ENCODE peak calls at places on chromosomes 7 and 10, in five cellular contexts. One of them, this sample, is unnamed.

GRCh38 chr7:6271091-6271658 is 1.2 kb downstream of the CYTH3 start:
- DNase-seq in body of pancreas: peak; percentile 67
- DNase-seq in ELR: peak; percentile 72
- DNase-seq in stimulated activated CD8-positive, alpha-beta memory T cell treated with anti-CD3 and anti-CD28 coated beads, Interleukin-15, amount 100 ng/mL, for 4 hours: peak; percentile 9
- DNase-seq in endothelial cell: peak; percentile 31
- DNase-seq in this sample: peak; percentile 62

GRCh38 chr10:49289480-49289879 is 9.5 kb upstream of the C10orf71 start:
- DNase-seq in body of pancreas: no peak
- DNase-seq in ELR: no peak
- DNase-seq in stimulated activated CD8-positive, alpha-beta memory T cell treated with anti-CD3 and anti-CD28 coated beads, Interleukin-15, amount 100 ng/mL, for 4 hours: no peak
- DNase-seq in endothelial cell: no peak
- DNase-seq in this sample: no peak

GRCh38 chr7:67453580-67453979 is 456.9 kb downstream of the TYW1 start:
- DNase-seq in body of pancreas: no peak
- DNase-seq in ELR: no peak
- DNase-seq in stimulated activated CD8-positive, alpha-beta memory T cell treated with anti-CD3 and anti-CD28 coated beads, Interleukin-15, amount 100 ng/mL, for 4 hours: no peak
- DNase-seq in endothelial cell: no peak
- DNase-seq in this sample: no peak

GRCh38 chr10:110806335-110806734 is 65.4 kb upstream of the PDCD4 start:
- DNase-seq in body of pancreas: no peak
- DNase-seq in ELR: no peak
- DNase-seq in stimulated activated CD8-positive, alpha-beta memory T cell treated with anti-CD3 and anti-CD28 coated beads, Interleukin-15, amount 100 ng/mL, for 4 hours: no peak
- DNase-seq in endothelial cell: no peak
- DNase-seq in this sample: no peak

GRCh38 chr7:36129048-36129534 is 24.0 kb upstream of the EEPD1 start:
- DNase-seq in body of pancreas: peak; percentile 75
- DNase-seq in ELR: peak; percentile 73
- DNase-seq in stimulated activated CD8-positive, alpha-beta memory T cell treated with anti-CD3 and anti-CD28 coated beads, Interleukin-15, amount 100 ng/mL, for 4 hours: no peak
- DNase-seq in endothelial cell: no peak
- DNase-seq in this sample: peak; percentile 59

GRCh38 chr7:104914427-104914826 is 99.6 kb upstream of the KMT2E start:
- DNase-seq in body of pancreas: peak; percentile 27
- DNase-seq in ELR: no peak
- DNase-seq in stimulated activated CD8-positive, alpha-beta memory T cell treated with anti-CD3 and anti-CD28 coated beads, Interleukin-15, amount 100 ng/mL, for 4 hours: no peak
- DNase-seq in endothelial cell: no peak
- DNase-seq in this sample: no peak

GRCh38 chr7:75962607-75963382 is 31.6 kb downstream of the TMEM120A start:
- DNase-seq in body of pancreas: no peak
- DNase-seq in ELR: peak; percentile 58
- DNase-seq in stimulated activated CD8-positive, alpha-beta memory T cell treated with anti-CD3 and anti-CD28 coated beads, Interleukin-15, amount 100 ng/mL, for 4 hours: no peak
- DNase-seq in endothelial cell: no peak
- DNase-seq in this sample: no peak

GRCh38 chr10:93357680-93358079 is 124.5 kb downstream of the MYOF start:
- DNase-seq in body of pancreas: peak; percentile 15
- DNase-seq in ELR: peak; percentile 58
- DNase-seq in stimulated activated CD8-positive, alpha-beta memory T cell treated with anti-CD3 and anti-CD28 coated beads, Interleukin-15, amount 100 ng/mL, for 4 hours: no peak
- DNase-seq in endothelial cell: peak; percentile 51
- DNase-seq in this sample: no peak

GRCh38 chr10:129654461-129654860 is 187.4 kb downstream of the MGMT start:
- DNase-seq in body of pancreas: no peak
- DNase-seq in ELR: no peak
- DNase-seq in stimulated activated CD8-positive, alpha-beta memory T cell treated with anti-CD3 and anti-CD28 coated beads, Interleukin-15, amount 100 ng/mL, for 4 hours: no peak
- DNase-seq in endothelial cell: no peak
- DNase-seq in this sample: no peak

GRCh38 chr7:47347346-47347745 is 234.6 kb downstream of the TNS3 start:
- DNase-seq in body of pancreas: no peak
- DNase-seq in ELR: no peak
- DNase-seq in stimulated activated CD8-positive, alpha-beta memory T cell treated with anti-CD3 and anti-CD28 coated beads, Interleukin-15, amount 100 ng/mL, for 4 hours: no peak
- DNase-seq in endothelial cell: no peak
- DNase-seq in this sample: peak; percentile 1

GRCh38 chr10:49569031-49569765 is 30.3 kb upstream of the ERCC6 start:
- DNase-seq in body of pancreas: no peak
- DNase-seq in ELR: peak; percentile 65
- DNase-seq in stimulated activated CD8-positive, alpha-beta memory T cell treated with anti-CD3 and anti-CD28 coated beads, Interleukin-15, amount 100 ng/mL, for 4 hours: no peak
- DNase-seq in endothelial cell: no peak
- DNase-seq in this sample: no peak

GRCh38 chr10:18949391-18949790 is 99.2 kb upstream of the MALRD1 start:
- DNase-seq in body of pancreas: no peak
- DNase-seq in ELR: no peak
- DNase-seq in stimulated activated CD8-positive, alpha-beta memory T cell treated with anti-CD3 and anti-CD28 coated beads, Interleukin-15, amount 100 ng/mL, for 4 hours: no peak
- DNase-seq in endothelial cell: no peak
- DNase-seq in this sample: no peak